ENCODE peak calls at places on chromosomes 7 and 10, in five cellular contexts. H is HCT116, I is testis, Q is breast epithelium, J is transverse colon. R is an unnamed sample.

GRCh38 chr10:112799038-112799437 is 151.0 kb upstream of the TCF7L2 start:
- DNase-seq in I (no peak), J (no peak), H (no peak), Q (no peak), R (no peak)

GRCh38 chr7:66033471-66034385 is 41.9 kb upstream of the ASL start:
- DNase-seq in J (no peak), Q (no peak), I (no peak), H (no peak), R (no peak)

GRCh38 chr10:127894146-127894545 is 1.4 kb upstream of the CLRN3 start:
- DNase-seq in H (no peak), I (no peak), Q (no peak), J (no peak), R (no peak)

GRCh38 chr10:128095753-128096469 is 30.3 kb downstream of the MKI67 start:
- DNase-seq in J (no peak), I (no peak), H (no peak), Q (no peak), R (no peak)

GRCh38 chr7:25436413-25436812 is 208.1 kb upstream of the NPVF start:
- DNase-seq in J (no peak), I (no peak), H (no peak), Q (no peak), R (no peak)

GRCh38 chr7:39978252-39978934 is 28.3 kb downstream of the CDK13 start:
- DNase-seq in H (no peak), I (no peak), J (no peak), Q (no peak), R (no peak)

GRCh38 chr7:151452141-151452571 is 12.2 kb upstream of the CRYGN start:
- DNase-seq in I (no peak), H (no peak), J (peak), Q (no peak), R (no peak)

GRCh38 chr7:16668049-16668858 is 22.3 kb downstream of the BZW2 start:
- DNase-seq in H (peak), Q (peak), J (peak), I (peak), R (peak)

GRCh38 chr10:133253313-133253955 is 15.8 kb downstream of the VENTX start:
- DNase-seq in J (no peak), Q (no peak), I (no peak), H (no peak), R (no peak)

GRCh38 chr10:35399414-35400009 is 63.2 kb downstream of the CCNY start:
- DNase-seq in J (no peak), H (no peak), I (peak), Q (no peak), R (no peak)

GRCh38 chr10:47332371-47332770 is 10.1 kb downstream of the GDF2 start:
- DNase-seq in I (no peak), J (no peak), H (no peak), Q (no peak), R (no peak)

GRCh38 chr10:15084502-15084922 is 4.1 kb downstream of the ACBD7 start:
- DNase-seq in J (peak), H (peak), Q (peak), I (peak), R (peak)

GRCh38 chr10:76114556-76114955 is 683.1 kb downstream of the LRMDA start:
- DNase-seq in Q (no peak), I (no peak), J (no peak), H (no peak), R (no peak)

GRCh38 chr10:48945441-48946143 is 6.0 kb upstream of the LRRC18 start:
- DNase-seq in J (peak), Q (no peak), I (no peak), H (no peak), R (no peak)

GRCh38 chr7:158166386-158167340 is 421.0 kb downstream of the PTPRN2 start:
- DNase-seq in Q (no peak), J (no peak), H (no peak), I (no peak), R (no peak)

GRCh38 chr10:74329873-74330272 is 178.9 kb downstream of the ADK start:
- DNase-seq in I (no peak), J (no peak), H (no peak), Q (no peak), R (no peak)

GRCh38 chr7:19561121-19561805 is 147.6 kb downstream of the POLR1F start:
- DNase-seq in Q (no peak), H (no peak), J (no peak), I (no peak), R (no peak)

GRCh38 chr7:47520408-47520807 is 61.5 kb downstream of the TNS3 start:
- DNase-seq in H (no peak), Q (peak), J (peak), I (no peak), R (no peak)

GRCh38 chr7:130910949-130911944 is 177.2 kb upstream of the KLF14 start:
- DNase-seq in I (no peak), H (no peak), J (no peak), Q (no peak), R (no peak)

GRCh38 chr10:78433722-78434535 is 400.3 kb downstream of the RPS24 start:
- DNase-seq in I (no peak), Q (no peak), H (no peak), J (no peak), R (peak)

GRCh38 chr10:119595134-119595714 is 1.5 kb downstream of the TIAL1 start:
- DNase-seq in I (no peak), H (no peak), J (no peak), Q (no peak), R (no peak)

GRCh38 chr10:32865170-32865569 is 92.9 kb downstream of the ITGB1 start:
- DNase-seq in J (no peak), H (no peak), I (no peak), Q (no peak), R (no peak)

GRCh38 chr10:72038458-72039001 is 49.8 kb downstream of the SPOCK2 start:
- DNase-seq in H (no peak), Q (no peak), I (peak), J (no peak), R (no peak)

GRCh38 chr7:154484943-154485342 is 432.7 kb downstream of the DPP6 start:
- DNase-seq in J (no peak), Q (no peak), H (no peak), I (no peak), R (no peak)

GRCh38 chr7:48438196-48438595 is 266.9 kb downstream of the ABCA13 start:
- DNase-seq in I (no peak), J (no peak), Q (no peak), H (no peak), R (no peak)

GRCh38 chr10:63554666-63555065 is 33.5 kb downstream of the REEP3 start:
- DNase-seq in Q (no peak), J (peak), I (no peak), H (peak), R (peak)

GRCh38 chr10:7436490-7437100 is 25.8 kb upstream of the SFMBT2 start:
- DNase-seq in I (no peak), Q (no peak), H (no peak), J (no peak), R (no peak)

GRCh38 chr7:108299251-108300014 is 156.8 kb downstream of the NRCAM start:
- DNase-seq in Q (no peak), J (no peak), I (no peak), H (no peak), R (no peak)

GRCh38 chr10:114631678-114632417 is 26.2 kb downstream of the ABLIM1 start:
- DNase-seq in J (peak), I (peak), Q (no peak), H (no peak), R (peak)

GRCh38 chr7:77331938-77332695 is 84.0 kb downstream of the GSAP start:
- DNase-seq in H (peak), J (peak), I (peak), Q (peak), R (peak)
- TF ChIP-seq POLR2A in H (no peak), J (no peak), I (no peak), Q (no peak), R (no peak)

GRCh38 chr7:27141591-27142561 is 1.6 kb downstream of the HOXA5 start:
- DNase-seq in H (no peak), J (peak), Q (peak), I (peak), R (no peak)
- TF ChIP-seq CTCF in H (no peak), J (no peak), Q (no peak), I (no peak), R (no peak)

DNA sequence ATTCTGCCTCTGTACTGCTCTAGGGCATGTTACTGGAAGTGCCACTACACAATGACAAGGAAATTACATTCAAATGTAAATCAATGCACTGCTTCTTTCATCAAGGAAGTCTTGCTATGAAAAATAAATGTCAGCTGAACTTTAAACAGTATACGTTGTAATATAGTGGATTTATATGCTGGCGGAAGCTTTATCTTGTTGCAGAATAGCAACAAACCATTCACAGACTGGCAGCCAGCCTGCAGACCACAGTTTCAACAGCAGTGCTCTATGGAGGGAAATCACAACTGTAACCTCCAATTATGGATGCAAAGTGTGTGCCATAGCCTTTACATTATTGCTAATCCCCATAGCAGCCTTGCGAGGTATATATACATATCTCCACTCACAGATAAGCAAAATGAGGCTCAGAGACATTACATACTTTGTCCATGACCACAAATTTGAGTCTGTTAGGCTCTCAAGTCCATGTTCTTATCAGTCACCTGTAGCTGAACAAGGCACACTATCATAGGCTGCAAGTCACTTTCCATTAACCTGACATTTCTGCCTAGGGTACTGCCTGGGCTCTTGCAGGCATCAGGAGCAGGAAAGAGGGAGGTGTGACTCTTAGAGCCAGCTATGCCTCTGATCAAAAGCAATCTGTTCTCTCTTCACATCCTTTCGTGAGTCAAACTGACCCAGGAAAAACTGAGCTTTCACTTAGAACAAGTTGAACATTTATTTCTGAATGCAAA is 22.6 kb downstream of the COL28A1 start:
- DNase-seq in H (no peak), Q (no peak), J (peak), I (no peak), R (no peak)
- TF ChIP-seq POLR2A in H (no peak), Q (no peak), J (peak), I (no peak), R (no peak)

DNA sequence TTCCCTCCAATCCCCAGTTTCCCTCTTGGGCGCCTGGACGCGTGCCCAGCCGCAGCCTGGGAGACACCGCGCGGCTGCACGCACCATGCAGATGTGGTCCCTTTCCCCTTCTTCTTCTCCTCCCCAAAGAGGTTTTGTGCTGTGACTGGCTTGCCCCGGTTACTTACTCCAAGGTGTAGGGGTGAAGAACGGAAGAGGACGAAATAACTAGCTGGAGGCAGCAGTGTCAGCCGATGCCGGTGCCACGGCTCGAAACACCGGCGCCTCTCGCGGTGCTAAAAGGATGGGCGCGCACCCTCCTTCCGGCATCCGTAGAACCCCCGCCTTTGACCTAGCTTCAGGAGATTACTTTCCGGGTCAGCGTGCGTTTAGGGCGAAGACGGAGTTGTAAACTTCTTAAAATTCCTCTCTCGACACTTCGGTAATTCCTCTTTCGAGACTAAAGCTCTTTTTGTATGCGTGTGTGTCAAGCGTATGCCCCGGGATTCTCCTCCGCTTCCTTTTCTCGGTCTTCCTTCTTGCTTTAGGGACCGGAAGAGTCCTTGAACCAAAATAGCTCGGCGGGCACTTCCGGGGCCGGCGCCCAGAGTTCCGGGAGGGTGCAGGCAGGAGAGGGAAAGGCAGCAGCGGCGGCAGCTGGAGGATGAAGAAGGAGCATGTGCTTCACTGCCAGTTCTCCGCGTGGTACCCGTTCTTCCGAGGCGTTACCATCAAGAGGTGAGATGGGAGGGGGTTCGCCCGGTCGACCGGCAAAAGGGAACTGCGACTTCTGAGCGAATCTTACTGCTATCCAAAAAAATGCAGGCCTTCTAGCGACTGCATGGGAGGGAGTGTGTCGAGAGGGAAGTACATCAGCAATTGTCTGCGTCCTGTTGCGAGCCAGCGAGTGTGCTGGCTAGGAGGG is at the start of the genes CDC123 and NUDT5:
- DNase-seq in J (peak), H (peak), I (peak), Q (peak), R (peak)
- TF ChIP-seq CTCF in J (no peak), H (no peak), I (no peak), Q (no peak), R (no peak)

GRCh38 chr7:132793474-132793873 is 217.2 kb upstream of the PLXNA4 start:
- DNase-seq in H (no peak), J (no peak), I (no peak), Q (no peak), R (no peak)
- TF ChIP-seq POLR2A in H (no peak), J (no peak), I (no peak), Q (no peak), R (no peak)

GRCh38 chr7:42014625-42015412 is 222.2 kb downstream of the GLI3 start:
- DNase-seq in I (peak), H (peak), Q (no peak), J (peak), R (no peak)
- TF ChIP-seq CTCF in I (peak), H (peak), Q (peak), J (peak), R (peak)

GRCh38 chr10:43421201-43421507 is 12.2 kb upstream of the HNRNPF start:
- DNase-seq in H (no peak), J (no peak), I (no peak), Q (no peak), R (no peak)

GRCh38 chr10:43417950-43418768 is 9.2 kb upstream of the HNRNPF start:
- DNase-seq in I (no peak), Q (no peak), H (no peak), J (no peak), R (no peak)

GRCh38 chr10:43421519-43421918 is 12.5 kb upstream of the HNRNPF start:
- DNase-seq in H (no peak), I (no peak), J (no peak), Q (no peak), R (no peak)

GRCh38 chr10:43419997-43420368 is 11.0 kb upstream of the HNRNPF start:
- DNase-seq in I (no peak), Q (no peak), H (no peak), J (no peak), R (no peak)

DNA sequence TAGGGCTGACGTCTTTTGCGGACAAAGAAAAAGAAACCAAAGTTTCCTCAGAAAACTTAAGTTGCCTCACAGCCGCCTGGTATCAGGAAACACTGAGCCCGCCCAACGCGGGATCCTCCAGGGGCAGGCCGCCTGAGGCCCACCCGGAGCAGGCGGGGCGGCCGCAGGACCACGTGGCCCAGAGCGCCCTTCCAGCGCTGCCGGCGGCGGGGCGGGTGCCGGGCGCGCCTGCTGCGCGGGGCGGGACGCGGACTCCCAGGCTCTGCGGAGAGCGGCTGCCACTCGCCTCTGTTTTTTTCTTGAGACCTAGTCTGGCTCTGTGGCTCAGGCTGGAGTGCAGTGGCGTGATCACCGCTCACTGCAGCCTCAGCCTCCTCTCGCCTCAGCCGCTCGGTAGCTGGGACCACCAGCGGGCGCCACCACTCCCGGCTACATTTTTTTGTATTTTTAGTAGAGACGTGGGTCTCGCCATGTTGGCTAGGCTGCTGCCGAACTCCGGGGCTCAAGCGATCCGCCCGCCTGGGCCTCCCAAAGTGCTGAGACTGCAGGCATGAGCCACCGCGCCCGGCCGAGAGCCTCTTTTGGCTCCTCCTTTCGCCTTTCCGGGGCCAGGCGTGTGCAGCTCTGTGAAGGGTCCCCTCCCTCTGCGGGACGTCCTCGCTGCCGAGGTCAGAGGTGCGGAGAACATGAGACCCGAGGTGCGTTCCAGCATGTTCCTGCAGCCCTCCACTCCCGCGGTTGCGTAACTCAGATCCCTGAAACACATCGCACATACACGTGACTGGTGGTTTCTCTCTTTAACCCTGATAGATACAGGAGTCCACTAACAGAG is 11.6 kb upstream of the HNRNPF start:
- DNase-seq in H (no peak), Q (peak), J (peak), I (peak), R (peak)
- TF ChIP-seq POLR2A in H (peak), Q (peak), J (peak), I (no peak), R (peak)

GRCh38 chr7:116316838-116317612 is 106.7 kb downstream of the TES start:
- DNase-seq in I (peak), H (peak), J (no peak), Q (peak), R (peak)
- TF ChIP-seq CTCF in I (no peak), H (no peak), J (no peak), Q (no peak), R (no peak)